ENCODE peak calls at places on chromosome X, in ten cellular contexts. S is brain microvascular endothelial cell, M is cardiac muscle cell, V is psoas muscle, Z is uterus, L is neural progenitor cell, B is HL-60, I is PC-9, K is OCI-LY7, H is hepatocyte. X is an unnamed sample.
A peak's percentile ranks its signal among the peaks of the same experiment; 100 is the strongest.

GRCh38 chrX:72652132-72652531 is 62.0 kb downstream of the PHKA1 start:
- DNase-seq in M (no peak), K (no peak), L (no peak), V (no peak), I (no peak), B (no peak), H (no peak), S (no peak), Z (no peak), X (no peak)

GRCh38 chrX:40272786-40273185 is 175.0 kb upstream of the BCOR start:
- DNase-seq in S (no peak), I (no peak), L (no peak), M (no peak), K (no peak), B (no peak), V (no peak), H (no peak), Z (no peak), X (no peak)

GRCh38 chrX:14694631-14695030 is 165.3 kb downstream of the GLRA2 start:
- DNase-seq in S (no peak), H (no peak), M (no peak), Z (no peak), B (no peak), L (no peak), V (no peak), K (no peak), I (no peak), X (no peak)

GRCh38 chrX:16444353-16444752 is 205.6 kb upstream of the S100G start:
- DNase-seq in H (no peak), V (peak; percentile 74), K (no peak), B (no peak), L (no peak), S (peak; percentile 35), Z (no peak), M (no peak), I (no peak), X (no peak)

GRCh38 chrX:24479924-24480722 is 15.0 kb downstream of the PDK3 start:
- DNase-seq in Z (no peak), V (no peak), I (peak; percentile 58), K (peak; percentile 69), B (no peak), M (no peak), S (no peak), L (no peak), H (no peak), X (no peak)

GRCh38 chrX:47796433-47796906 is 40.2 kb upstream of the ZNF81 start:
- DNase-seq in B (no peak), Z (no peak), H (no peak), L (no peak), K (no peak), M (no peak), I (no peak), S (peak; percentile 81), V (no peak), X (no peak)

GRCh38 chrX:136646602-136647239 is 1.2 kb upstream of the CD40LG start:
- DNase-seq in Z (no peak), I (no peak), M (no peak), L (no peak), V (no peak), H (no peak), B (no peak), S (no peak), K (peak; percentile 19), X (no peak)

GRCh38 chrX:49230500-49231232 is 2.5 kb downstream of the CACNA1F start:
- DNase-seq in L (peak; percentile 72), V (peak; percentile 72), Z (peak; percentile 30), M (peak; percentile 40), H (peak; percentile 55), I (peak; percentile 50), S (no peak), B (no peak), K (no peak), X (peak; percentile 76)

GRCh38 chrX:96389314-96390048 is 295.2 kb upstream of the DIAPH2 start:
- DNase-seq in M (no peak), B (no peak), Z (no peak), K (no peak), S (no peak), I (no peak), V (no peak), L (no peak), H (no peak), X (no peak)

GRCh38 chrX:153649178-153649914 is 2.3 kb downstream of the DUSP9 start:
- DNase-seq in M (peak; percentile 48), S (no peak), B (no peak), K (peak; percentile 51), V (peak; percentile 60), L (peak; percentile 81), H (peak; percentile 62), Z (peak; percentile 9), I (peak; percentile 42), X (peak; percentile 49)

GRCh38 chrX:110146521-110146920 is 143.6 kb downstream of the TMEM164 start:
- DNase-seq in M (peak; percentile 73), S (peak; percentile 15), I (peak; percentile 32), K (peak; percentile 38), L (peak; percentile 64), V (no peak), H (peak; percentile 67), Z (peak; percentile 51), B (no peak), X (no peak)

GRCh38 chrX:31007347-31007746 is 64.5 kb downstream of the FTHL17 start:
- DNase-seq in Z (no peak), L (no peak), S (no peak), K (no peak), V (no peak), I (no peak), M (no peak), B (no peak), H (no peak), X (no peak)

DNA sequence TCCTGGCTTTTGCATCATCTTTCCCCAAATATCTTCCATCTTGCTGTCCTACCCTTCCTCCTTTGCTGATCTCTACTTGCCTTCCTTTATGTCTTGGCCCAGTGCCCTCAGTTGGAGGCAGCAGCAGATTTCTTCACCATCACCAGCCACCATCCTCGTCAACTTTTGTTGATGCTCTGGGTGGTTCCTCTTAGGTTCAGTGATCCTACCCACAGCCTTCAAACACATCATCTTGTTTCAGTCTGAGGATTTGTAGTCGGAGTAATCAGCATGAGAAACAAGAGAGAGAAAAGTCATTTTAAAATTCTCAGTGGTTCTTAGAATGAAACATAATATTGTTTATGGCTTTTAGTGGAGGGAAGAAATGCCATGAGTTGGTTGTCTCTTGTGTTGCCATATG is 65.8 kb downstream of the FTHL17 start:
- DNase-seq in M (no peak), I (no peak), V (no peak), K (no peak), S (no peak), L (no peak), H (no peak), Z (no peak), B (no peak), X (no peak)
- H3K27ac ChIP-seq in M (no peak overlapping the region), I (no peak overlapping the region), V (no peak overlapping the region), K (no peak overlapping the region), S (no peak overlapping the region), L (no peak overlapping the region), H (no peak overlapping the region), Z (no peak overlapping the region), B (no peak overlapping the region), X (no peak overlapping the region)

GRCh38 chrX:20362268-20363002 is 95.7 kb upstream of the RPS6KA3 start:
- DNase-seq in B (no peak), Z (no peak), S (peak; percentile 62), L (peak; percentile 1), V (no peak), I (peak; percentile 30), K (no peak), H (peak; percentile 63), M (no peak), X (no peak)
- TF ChIP-seq CTCF in B (no peak), Z (no peak), S (no peak), L (no peak), V (no peak), I (no peak), K (no peak), H (no peak), M (no peak), X (no peak)

GRCh38 chrX:103918050-103918449 is 44.4 kb upstream of the TMSB15B start:
- DNase-seq in M (peak; percentile 86), V (peak; percentile 56), I (no peak), K (peak; percentile 72), L (peak; percentile 85), H (peak; percentile 71), B (no peak), Z (peak; percentile 57), S (peak; percentile 41), X (peak; percentile 77)

GRCh38 chrX:103919336-103919682 is 43.1 kb upstream of the TMSB15B start:
- DNase-seq in H (peak; percentile 34), M (no peak), Z (no peak), S (peak; percentile 8), B (no peak), V (no peak), K (peak; percentile 73), L (no peak), I (no peak), X (no peak)

GRCh38 chrX:103913356-103914020 is 48.9 kb upstream of the TMSB15B start:
- DNase-seq in V (no peak), B (no peak), M (peak; percentile 48), L (no peak), Z (no peak), I (no peak), K (no peak), H (no peak), S (peak; percentile 2), X (no peak)

DNA sequence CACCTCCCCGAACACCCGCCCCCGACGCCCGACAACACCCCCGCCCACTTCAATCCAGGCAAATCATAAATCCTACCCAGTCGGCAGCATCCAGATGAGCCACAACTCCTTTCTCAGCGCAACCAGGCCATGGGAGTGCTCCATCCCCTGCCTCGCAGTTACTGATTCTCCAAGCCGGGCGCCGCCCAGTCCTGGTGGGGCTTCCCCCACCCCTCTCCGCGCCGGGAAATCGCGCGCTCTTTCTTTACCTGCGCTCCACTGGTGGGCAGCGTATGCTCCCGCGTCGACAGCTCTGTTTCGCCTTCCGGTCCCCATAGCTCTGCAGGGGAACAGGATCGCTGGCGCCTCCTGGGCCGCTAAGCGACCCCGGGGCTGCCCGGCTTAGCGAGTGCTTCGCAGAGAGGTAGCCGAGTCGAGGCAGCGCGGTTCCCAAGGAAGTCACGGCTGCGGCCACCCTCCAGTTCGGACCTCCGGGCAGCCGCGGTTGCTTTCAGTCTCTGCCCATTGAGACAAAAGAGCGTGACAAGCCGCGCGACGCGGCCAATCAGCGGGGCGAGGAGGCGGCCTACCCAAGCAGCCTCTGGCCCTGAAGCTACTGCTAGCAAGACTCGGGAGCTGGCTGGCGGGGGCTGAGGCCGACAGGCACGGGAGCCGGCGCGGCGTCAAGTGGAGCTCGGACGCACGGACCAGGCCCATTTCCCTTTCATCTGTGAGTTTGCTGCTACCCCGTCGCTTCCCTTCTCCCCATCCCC is 43.7 kb upstream of the TMSB15B start:
- DNase-seq in M (peak; percentile 86), B (no peak), H (peak; percentile 66), I (peak; percentile 6), L (peak; percentile 85), Z (peak; percentile 54), V (peak; percentile 67), S (peak; percentile 39), K (peak; percentile 75), X (peak; percentile 85)
- H3K4me3 ChIP-seq in M (peak overlapping the region; percentile 55), B (peak overlapping the region; percentile 28), H (peak overlapping the region; percentile 79), I (no peak overlapping the region), L (peak overlapping the region; percentile 63), Z (peak overlapping the region; percentile 46), V (peak overlapping the region; percentile 54), S (peak overlapping the region; percentile 61), K (peak overlapping the region; percentile 78), X (peak overlapping the region; percentile 62)

DNA sequence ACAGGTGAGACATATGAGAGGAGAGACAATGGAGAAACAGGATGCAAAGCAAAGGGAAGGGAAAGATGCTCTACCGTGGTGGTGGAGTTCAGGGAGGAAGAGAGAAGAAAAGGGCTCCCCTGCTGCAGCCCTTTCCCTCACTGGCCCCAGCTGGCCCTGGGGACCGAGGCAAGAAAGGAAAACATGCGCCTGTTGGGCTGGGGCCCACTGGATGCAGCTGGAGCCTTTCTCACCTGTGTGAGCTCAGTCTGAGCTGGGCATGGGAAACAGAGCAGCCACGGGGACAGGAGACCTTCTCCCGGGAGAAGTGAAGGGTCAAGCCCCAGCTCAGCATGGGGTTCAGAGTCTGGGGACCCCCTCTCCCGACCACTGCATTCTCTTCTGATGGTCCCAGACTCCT is 11.9 kb downstream of the NXF3 start:
- DNase-seq in V (no peak), I (no peak), H (no peak), B (no peak), K (no peak), M (no peak), S (no peak), Z (no peak), L (no peak), X (no peak)
- H3K27ac ChIP-seq in V (no peak overlapping the region), I (no peak overlapping the region), H (no peak overlapping the region), B (no peak overlapping the region), K (no peak overlapping the region), M (no peak overlapping the region), S (no peak overlapping the region), Z (no peak overlapping the region), L (no peak overlapping the region), X (no peak overlapping the region)